ENCODE peak calls at places on chromosomes 7 and 10, in ten cellular contexts. One of them, this sample, is unnamed.
A peak's percentile ranks its signal among the peaks of the same experiment; 100 is the strongest.

GRCh38 chr10:25934673-25935139 is 677 bp downstream of the MYO3A start:
- DNase-seq in bronchial epithelial cell: no peak
- DNase-seq in GM23248: no peak
- DNase-seq in A172: no peak
- DNase-seq in left cardiac atrium: no peak
- DNase-seq in HEK293T: peak; percentile 61
- DNase-seq in stimulated activated CD4-positive, alpha-beta T cell treated with anti-CD3 and anti-CD28 coated beads, Interleukin-2, amount 100 ng/mL, for 24 hours: peak; percentile 42
- DNase-seq in WERI-Rb-1: peak; percentile 52
- DNase-seq in hepatic stellate cell: no peak
- DNase-seq in activated effector memory CD4-positive, alpha-beta T cell treated with Interleukin-2 at 50 U/mL for 16 hours: no peak
- DNase-seq in this sample: no peak

GRCh38 chr10:34125702-34126101 is 689.4 kb downstream of the PARD3 start:
- DNase-seq in bronchial epithelial cell: no peak
- DNase-seq in GM23248: no peak
- DNase-seq in A172: no peak
- DNase-seq in left cardiac atrium: no peak
- DNase-seq in HEK293T: no peak
- DNase-seq in stimulated activated CD4-positive, alpha-beta T cell treated with anti-CD3 and anti-CD28 coated beads, Interleukin-2, amount 100 ng/mL, for 24 hours: no peak
- DNase-seq in WERI-Rb-1: no peak
- DNase-seq in hepatic stellate cell: no peak
- DNase-seq in activated effector memory CD4-positive, alpha-beta T cell treated with Interleukin-2 at 50 U/mL for 16 hours: no peak
- DNase-seq in this sample: no peak

GRCh38 chr10:109866168-109866994 is 56.9 kb downstream of the XPNPEP1 start:
- DNase-seq in bronchial epithelial cell: no peak
- DNase-seq in GM23248: peak; percentile 23
- DNase-seq in A172: no peak
- DNase-seq in left cardiac atrium: peak; percentile 40
- DNase-seq in HEK293T: peak; percentile 46
- DNase-seq in stimulated activated CD4-positive, alpha-beta T cell treated with anti-CD3 and anti-CD28 coated beads, Interleukin-2, amount 100 ng/mL, for 24 hours: no peak
- DNase-seq in WERI-Rb-1: peak; percentile 14
- DNase-seq in hepatic stellate cell: peak; percentile 36
- DNase-seq in activated effector memory CD4-positive, alpha-beta T cell treated with Interleukin-2 at 50 U/mL for 16 hours: no peak
- DNase-seq in this sample: peak; percentile 23

GRCh38 chr7:915291-916218 is 38.9 kb downstream of the ADAP1 start:
- DNase-seq in bronchial epithelial cell: no peak
- DNase-seq in GM23248: no peak
- DNase-seq in A172: no peak
- DNase-seq in left cardiac atrium: no peak
- DNase-seq in HEK293T: no peak
- DNase-seq in stimulated activated CD4-positive, alpha-beta T cell treated with anti-CD3 and anti-CD28 coated beads, Interleukin-2, amount 100 ng/mL, for 24 hours: no peak
- DNase-seq in WERI-Rb-1: no peak
- DNase-seq in hepatic stellate cell: no peak
- DNase-seq in activated effector memory CD4-positive, alpha-beta T cell treated with Interleukin-2 at 50 U/mL for 16 hours: no peak
- DNase-seq in this sample: no peak

GRCh38 chr10:126331101-126331500 is 57.2 kb downstream of the ADAM12 start:
- DNase-seq in bronchial epithelial cell: peak; percentile 23
- DNase-seq in GM23248: peak; percentile 32
- DNase-seq in A172: no peak
- DNase-seq in left cardiac atrium: no peak
- DNase-seq in HEK293T: no peak
- DNase-seq in stimulated activated CD4-positive, alpha-beta T cell treated with anti-CD3 and anti-CD28 coated beads, Interleukin-2, amount 100 ng/mL, for 24 hours: no peak
- DNase-seq in WERI-Rb-1: no peak
- DNase-seq in hepatic stellate cell: no peak
- DNase-seq in activated effector memory CD4-positive, alpha-beta T cell treated with Interleukin-2 at 50 U/mL for 16 hours: no peak
- DNase-seq in this sample: peak; percentile 52

GRCh38 chr7:106329971-106330733 is 45.4 kb upstream of the NAMPT start:
- DNase-seq in bronchial epithelial cell: peak; percentile 58
- DNase-seq in GM23248: peak; percentile 65
- DNase-seq in A172: peak; percentile 79
- DNase-seq in left cardiac atrium: no peak
- DNase-seq in HEK293T: no peak
- DNase-seq in stimulated activated CD4-positive, alpha-beta T cell treated with anti-CD3 and anti-CD28 coated beads, Interleukin-2, amount 100 ng/mL, for 24 hours: no peak
- DNase-seq in WERI-Rb-1: no peak
- DNase-seq in hepatic stellate cell: peak; percentile 20
- DNase-seq in activated effector memory CD4-positive, alpha-beta T cell treated with Interleukin-2 at 50 U/mL for 16 hours: no peak
- DNase-seq in this sample: peak; percentile 82

GRCh38 chr10:101293007-101293723 is 60.8 kb upstream of the BTRC start:
- DNase-seq in bronchial epithelial cell: no peak
- DNase-seq in GM23248: no peak
- DNase-seq in A172: no peak
- DNase-seq in left cardiac atrium: no peak
- DNase-seq in HEK293T: no peak
- DNase-seq in stimulated activated CD4-positive, alpha-beta T cell treated with anti-CD3 and anti-CD28 coated beads, Interleukin-2, amount 100 ng/mL, for 24 hours: no peak
- DNase-seq in WERI-Rb-1: peak; percentile 91
- DNase-seq in hepatic stellate cell: no peak
- DNase-seq in activated effector memory CD4-positive, alpha-beta T cell treated with Interleukin-2 at 50 U/mL for 16 hours: no peak
- DNase-seq in this sample: no peak

GRCh38 chr7:10022957-10023356 is 950.7 kb upstream of the PHF14 start:
- DNase-seq in bronchial epithelial cell: peak; percentile 13
- DNase-seq in GM23248: peak; percentile 0
- DNase-seq in A172: peak; percentile 28
- DNase-seq in left cardiac atrium: peak; percentile 21
- DNase-seq in HEK293T: peak; percentile 6
- DNase-seq in stimulated activated CD4-positive, alpha-beta T cell treated with anti-CD3 and anti-CD28 coated beads, Interleukin-2, amount 100 ng/mL, for 24 hours: no peak
- DNase-seq in WERI-Rb-1: peak; percentile 29
- DNase-seq in hepatic stellate cell: no peak
- DNase-seq in activated effector memory CD4-positive, alpha-beta T cell treated with Interleukin-2 at 50 U/mL for 16 hours: no peak
- DNase-seq in this sample: no peak

GRCh38 chr10:51894752-51895151 is 195.4 kb upstream of the CSTF2T start:
- DNase-seq in bronchial epithelial cell: peak; percentile 22
- DNase-seq in GM23248: peak; percentile 83
- DNase-seq in A172: no peak
- DNase-seq in left cardiac atrium: no peak
- DNase-seq in HEK293T: no peak
- DNase-seq in stimulated activated CD4-positive, alpha-beta T cell treated with anti-CD3 and anti-CD28 coated beads, Interleukin-2, amount 100 ng/mL, for 24 hours: no peak
- DNase-seq in WERI-Rb-1: no peak
- DNase-seq in hepatic stellate cell: peak; percentile 10
- DNase-seq in activated effector memory CD4-positive, alpha-beta T cell treated with Interleukin-2 at 50 U/mL for 16 hours: no peak
- DNase-seq in this sample: peak; percentile 16

GRCh38 chr10:60848126-60848525 is 69.8 kb downstream of the CDK1 start:
- DNase-seq in bronchial epithelial cell: no peak
- DNase-seq in GM23248: peak; percentile 55
- DNase-seq in A172: peak; percentile 46
- DNase-seq in left cardiac atrium: no peak
- DNase-seq in HEK293T: no peak
- DNase-seq in stimulated activated CD4-positive, alpha-beta T cell treated with anti-CD3 and anti-CD28 coated beads, Interleukin-2, amount 100 ng/mL, for 24 hours: no peak
- DNase-seq in WERI-Rb-1: peak; percentile 56
- DNase-seq in hepatic stellate cell: peak; percentile 35
- DNase-seq in activated effector memory CD4-positive, alpha-beta T cell treated with Interleukin-2 at 50 U/mL for 16 hours: no peak
- DNase-seq in this sample: peak; percentile 75

GRCh38 chr10:59965899-59966650 is 59.7 kb upstream of the CCDC6 start:
- DNase-seq in bronchial epithelial cell: no peak
- DNase-seq in GM23248: no peak
- DNase-seq in A172: no peak
- DNase-seq in left cardiac atrium: no peak
- DNase-seq in HEK293T: no peak
- DNase-seq in stimulated activated CD4-positive, alpha-beta T cell treated with anti-CD3 and anti-CD28 coated beads, Interleukin-2, amount 100 ng/mL, for 24 hours: no peak
- DNase-seq in WERI-Rb-1: no peak
- DNase-seq in hepatic stellate cell: no peak
- DNase-seq in activated effector memory CD4-positive, alpha-beta T cell treated with Interleukin-2 at 50 U/mL for 16 hours: no peak
- DNase-seq in this sample: no peak

GRCh38 chr7:42854521-42855118 is 57.2 kb downstream of the C7orf25 start:
- DNase-seq in bronchial epithelial cell: no peak
- DNase-seq in GM23248: no peak
- DNase-seq in A172: no peak
- DNase-seq in left cardiac atrium: no peak
- DNase-seq in HEK293T: peak; percentile 41
- DNase-seq in stimulated activated CD4-positive, alpha-beta T cell treated with anti-CD3 and anti-CD28 coated beads, Interleukin-2, amount 100 ng/mL, for 24 hours: no peak
- DNase-seq in WERI-Rb-1: no peak
- DNase-seq in hepatic stellate cell: no peak
- DNase-seq in activated effector memory CD4-positive, alpha-beta T cell treated with Interleukin-2 at 50 U/mL for 16 hours: no peak
- DNase-seq in this sample: no peak

This sample was measured in EH.